ENCODE peak calls at places on chromosomes 1 and 21, in four cellular contexts. E is K562, P is GM12878, V is HepG2. K is an unnamed sample.

GRCh38 chr1:42381424-42381673 is 757 bp downstream of the RIMKLA start:
- DNase-seq in P (no peak), E (no peak), V (no peak), K (no peak)

GRCh38 chr1:40774266-40774998 is 9.2 kb upstream of the KCNQ4 start:
- DNase-seq in P (no peak), E (peak; percentile 77), V (peak; percentile 36), K (peak; percentile 75)

GRCh38 chr21:39885119-39885848 is 18.0 kb downstream of the PCP4 start:
- DNase-seq in E (no peak), V (no peak), P (no peak), K (no peak)

GRCh38 chr1:227227761-227228160 is 90.5 kb downstream of the CDC42BPA start:
- DNase-seq in E (no peak), V (no peak), P (no peak), K (no peak)

GRCh38 chr1:115814685-115815398 is 26.1 kb downstream of the NHLH2 start:
- DNase-seq in P (no peak), V (no peak), E (no peak), K (no peak)

GRCh38 chr1:2201062-2201461 is 6.5 kb upstream of the FAAP20 start:
- DNase-seq in V (no peak), P (no peak), E (no peak), K (no peak)

GRCh38 chr1:152110860-152111514 is 4.3 kb downstream of the TCHH start:
- DNase-seq in V (no peak), P (no peak), E (no peak), K (peak; percentile 34)

GRCh38 chr1:3772715-3773571 is at the start of gene SMIM1:
- DNase-seq in E (peak; percentile 55), V (peak; percentile 52), P (no peak), K (no peak)

GRCh38 chr1:85343213-85343611 is 66.8 kb upstream of the BCL10 start:
- DNase-seq in E (no peak), P (no peak), V (no peak), K (no peak)
- TF ChIP-seq SP1 in E (no peak), P (no peak), V (no peak), K (no peak)

DNA sequence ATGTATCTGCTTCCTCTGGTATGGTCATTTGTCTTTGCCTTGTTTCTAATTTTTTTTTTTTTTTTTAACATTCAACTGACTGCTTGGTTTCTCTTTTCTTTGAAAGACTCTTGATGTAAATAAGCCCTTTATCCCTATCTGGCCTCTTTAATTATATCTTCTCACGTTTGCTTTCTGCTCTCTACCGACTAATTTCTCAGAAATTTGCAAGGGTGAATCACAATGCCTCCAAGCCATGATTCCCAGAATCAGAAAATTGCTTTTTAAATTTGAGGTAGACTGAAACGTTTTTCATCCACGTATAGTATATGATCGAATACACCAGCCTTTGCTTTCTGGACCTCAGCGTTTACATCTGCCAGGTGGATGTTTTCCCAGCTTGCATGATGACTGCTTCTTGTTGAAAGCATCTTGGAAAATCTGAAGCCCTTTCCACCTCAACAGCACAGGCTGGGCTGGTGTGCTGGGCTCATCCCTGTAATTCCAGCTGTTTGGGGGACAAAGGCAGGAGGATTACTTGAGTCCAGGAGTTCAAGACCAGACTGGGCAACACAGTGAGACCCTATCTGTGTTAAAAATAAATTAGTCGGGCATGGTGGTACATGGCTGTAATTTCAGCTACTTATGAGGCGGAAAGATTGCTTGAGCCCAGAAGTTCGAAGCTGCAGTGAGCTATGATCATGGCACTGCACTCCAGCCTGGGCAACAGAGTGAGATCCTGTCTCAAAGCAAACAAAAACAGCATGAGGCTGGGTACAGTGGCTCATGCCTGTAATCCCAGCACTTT is 35.0 kb upstream of the GPR137B start:
- DNase-seq in V (no peak), P (no peak), E (no peak), K (no peak)
- TF ChIP-seq FOXK2 in V (no peak), P (no peak), E (no peak), K (no peak)

GRCh38 chr1:90989990-90990389 is 31.8 kb downstream of the ZNF644 start:
- DNase-seq in V (no peak), E (no peak), P (no peak), K (no peak)
- TF ChIP-seq SP1 in V (no peak), E (no peak), P (no peak), K (no peak)

DNA sequence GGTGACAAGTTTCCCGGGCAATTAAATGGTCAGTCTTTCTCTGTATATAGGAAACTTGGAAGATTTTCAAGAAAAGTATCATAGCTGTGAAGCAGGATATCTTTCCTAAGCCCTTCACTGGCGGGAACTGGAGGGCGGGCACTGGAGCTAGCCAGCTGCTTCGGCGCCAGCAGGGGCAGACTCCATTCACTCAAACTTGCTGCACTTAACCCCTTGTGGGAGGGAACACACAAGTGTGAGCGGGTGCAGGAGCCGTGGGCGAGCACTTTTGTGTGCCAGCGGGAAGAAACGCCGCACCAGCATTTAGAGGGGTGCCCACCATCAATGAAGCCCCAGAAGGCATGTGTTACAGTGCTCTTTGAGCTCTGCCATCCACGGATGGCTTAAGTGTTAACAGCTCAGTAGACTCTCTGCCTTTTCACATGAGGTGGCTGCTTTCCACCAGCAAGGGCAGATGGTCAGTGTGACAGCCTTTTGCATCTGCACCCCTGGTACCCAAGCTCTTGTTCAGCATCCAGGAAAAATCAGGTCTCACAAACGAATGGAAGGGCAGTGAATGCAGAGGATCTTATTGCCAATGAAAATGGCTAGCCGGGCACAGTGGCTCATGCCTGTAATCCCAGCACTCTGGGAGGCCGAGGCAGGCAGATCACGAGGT is 232.0 kb upstream of the KAZN start:
- DNase-seq in V (no peak), E (no peak), P (no peak), K (peak; percentile 49)
- TF ChIP-seq FOXK2 in V (no peak), E (no peak), P (no peak), K (no peak)

GRCh38 chr1:24967962-24968361 is 37.9 kb upstream of the RUNX3 start:
- DNase-seq in V (no peak), P (no peak), E (no peak), K (no peak)

GRCh38 chr1:24966121-24966723 is 36.1 kb upstream of the RUNX3 start:
- DNase-seq in V (no peak), P (no peak), E (no peak), K (no peak)

GRCh38 chr1:24965571-24965930 is 35.5 kb upstream of the RUNX3 start:
- DNase-seq in P (no peak), V (no peak), E (no peak), K (no peak)

GRCh38 chr1:24967555-24967954 is 37.5 kb upstream of the RUNX3 start:
- DNase-seq in P (no peak), E (no peak), V (no peak), K (no peak)

DNA sequence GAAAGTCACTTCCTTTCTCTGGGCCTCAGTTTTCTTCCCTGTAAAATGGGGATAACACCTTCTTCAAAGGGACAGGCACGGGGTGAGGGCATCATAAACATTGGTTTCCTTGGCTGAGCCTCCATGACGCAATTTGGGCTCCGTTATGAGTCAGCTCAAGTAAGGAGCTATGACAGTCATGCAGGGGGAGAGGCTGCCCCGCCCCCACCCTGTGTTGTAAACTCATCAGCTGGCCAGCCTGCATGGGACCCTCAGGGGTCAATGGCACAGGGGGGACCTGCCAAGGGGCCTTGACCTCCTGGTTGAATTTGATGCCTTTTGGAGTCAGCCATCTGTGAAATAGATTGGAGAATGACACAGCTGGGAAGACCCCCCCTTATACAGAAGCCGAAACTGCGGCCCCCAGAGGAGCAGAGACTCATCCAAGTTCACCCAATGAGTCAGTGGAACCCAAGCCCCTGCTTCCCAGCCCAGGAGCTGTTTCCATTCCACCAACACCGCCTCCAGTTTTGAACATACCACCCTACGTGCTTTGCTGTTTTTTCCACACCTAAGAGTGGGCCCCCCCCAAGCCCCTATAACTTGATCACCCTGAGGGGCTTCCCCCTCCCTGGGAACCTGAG is 36.8 kb upstream of the RUNX3 start:
- DNase-seq in P (peak; percentile 73), V (no peak), E (peak; percentile 60), K (no peak)
- TF ChIP-seq SP1 in P (peak; percentile 51), V (no peak), E (no peak), K (no peak)

GRCh38 chr1:171545523-171545922 is 60.2 kb downstream of the PRRC2C start:
- DNase-seq in V (no peak), P (no peak), E (no peak), K (no peak)
- TF ChIP-seq FOXK2 in V (no peak), P (no peak), E (no peak), K (no peak)

GRCh38 chr1:11147371-11147770 is 41.8 kb upstream of the ANGPTL7 start:
- DNase-seq in E (no peak), V (no peak), P (no peak), K (no peak)
- TF ChIP-seq SP1 in E (no peak), V (no peak), P (no peak), K (no peak)

K was measured in HEK293T.